ENCODE peak calls at places on chromosomes 6 and 20, in nine cellular contexts. N is HCT116; D is skeletal muscle cell; V is activated T-cell treated with anti-CD3 and anti-CD28 coated beads for 1 hour; X is Ammon's horn; Q is nucleus accumbens; P is stimulated activated CD4-positive, alpha-beta T cell treated with anti-CD3 and anti-CD28 coated beads, Interleukin-1b, Interleukin-23, amount 100 ng/mL, for 1 hour; S is midbrain; W is thoracic aorta. C is an unnamed sample.

GRCh38 chr20:11686900-11687543 is 230.7 kb upstream of the BTBD3 start:
- DNase-seq in W (no peak), N (no peak), S (peak; percentile 33), P (no peak), X (peak; percentile 32), V (no peak), D (no peak), Q (no peak), C (peak; percentile 11)

GRCh38 chr6:89559487-89559886 is 79.1 kb downstream of the LYRM2 start:
- DNase-seq in V (no peak), W (no peak), S (no peak), D (no peak), P (no peak), Q (no peak), X (no peak), N (no peak), C (no peak)

GRCh38 chr6:4655196-4656025 is 120.8 kb upstream of the CDYL start:
- DNase-seq in S (no peak), P (no peak), D (no peak), V (no peak), N (no peak), Q (no peak), W (no peak), X (no peak), C (no peak)

GRCh38 chr6:2162089-2162465 is 83.3 kb downstream of the GMDS start:
- DNase-seq in D (no peak), Q (no peak), W (no peak), P (no peak), S (no peak), X (no peak), V (no peak), N (peak; percentile 32), C (no peak)

GRCh38 chr6:136226027-136226673 is 24.0 kb downstream of the MTFR2 start:
- DNase-seq in V (peak; percentile 39), P (peak; percentile 21), D (peak; percentile 29), X (peak; percentile 58), N (peak; percentile 36), Q (no peak), W (no peak), S (peak; percentile 59), C (peak; percentile 60)

GRCh38 chr6:30763618-30764489 is 19.5 kb upstream of the IER3 start:
- DNase-seq in N (no peak), S (no peak), Q (no peak), D (no peak), P (no peak), X (no peak), W (no peak), V (no peak), C (peak; percentile 61)

GRCh38 chr6:111743859-111744692 is 129.2 kb downstream of the FYN start:
- DNase-seq in V (no peak), N (no peak), D (peak; percentile 97), S (peak; percentile 76), X (peak; percentile 82), W (no peak), P (no peak), Q (no peak), C (no peak)

GRCh38 chr20:32278199-32278643 is 770 bp downstream of the KIF3B start:
- DNase-seq in P (no peak), Q (no peak), W (no peak), N (no peak), D (no peak), S (no peak), V (no peak), X (no peak), C (peak; percentile 51)

GRCh38 chr6:93437491-93437890 is 18.1 kb upstream of the EPHA7 start:
- DNase-seq in S (no peak), P (no peak), V (no peak), D (no peak), N (no peak), W (no peak), X (no peak), Q (no peak), C (no peak)

GRCh38 chr6:166705070-166705469 is 78.0 kb upstream of the RPS6KA2 start:
- DNase-seq in W (no peak), X (no peak), D (no peak), S (no peak), V (no peak), N (no peak), P (no peak), Q (no peak), C (no peak)

GRCh38 chr20:25407311-25408169 is at the start of gene GINS1:
- DNase-seq in N (peak; percentile 90), V (peak; percentile 58), Q (peak; percentile 64), D (peak; percentile 55), P (peak; percentile 61), S (peak; percentile 89), W (peak; percentile 29), X (peak; percentile 79), C (peak; percentile 82)

GRCh38 chr20:51979226-51979625 is 176.9 kb upstream of the SALL4 start:
- DNase-seq in P (no peak), D (no peak), N (no peak), W (no peak), S (no peak), X (no peak), Q (no peak), V (no peak), C (no peak)

GRCh38 chr20:62897666-62898065 is 28.6 kb downstream of the DIDO1 start:
- DNase-seq in P (no peak), N (no peak), V (no peak), Q (no peak), D (no peak), X (no peak), S (no peak), W (no peak), C (no peak)

GRCh38 chr6:33847867-33848266 is 44.1 kb upstream of the MLN start:
- DNase-seq in N (no peak), W (no peak), D (no peak), P (no peak), S (no peak), Q (no peak), V (no peak), X (no peak), C (no peak)

GRCh38 chr20:55155360-55155759 is 680.0 kb downstream of the DOK5 start:
- DNase-seq in W (no peak), P (no peak), Q (no peak), S (no peak), N (no peak), D (no peak), V (no peak), X (no peak), C (no peak)

GRCh38 chr20:45971425-45971674 is 653 bp downstream of the ZNF335 start:
- DNase-seq in W (no peak), P (no peak), Q (no peak), N (no peak), D (no peak), S (no peak), V (no peak), X (no peak), C (no peak)

GRCh38 chr20:41395669-41396664 is 29.3 kb upstream of the EMILIN3 start:
- DNase-seq in Q (no peak), V (no peak), S (peak; percentile 11), N (no peak), P (no peak), W (no peak), X (no peak), D (no peak), C (no peak)

GRCh38 chr6:139765825-139766285 is 391.4 kb upstream of the CITED2 start:
- DNase-seq in N (peak; percentile 55), S (no peak), X (no peak), Q (no peak), V (no peak), W (no peak), D (no peak), P (no peak), C (no peak)

GRCh38 chr6:140572129-140572528 is 1197.7 kb upstream of the CITED2 start:
- DNase-seq in N (no peak), Q (no peak), D (peak; percentile 85), X (no peak), W (no peak), P (no peak), V (no peak), S (no peak), C (no peak)

GRCh38 chr6:3965071-3965718 is 113.7 kb downstream of the FAM217A start:
- DNase-seq in N (no peak), V (no peak), W (no peak), X (no peak), D (no peak), P (no peak), Q (no peak), S (no peak), C (no peak)

GRCh38 chr6:56663344-56663743 is 20.7 kb upstream of the DST start:
- DNase-seq in X (no peak), S (no peak), Q (no peak), N (no peak), D (no peak), V (no peak), P (no peak), W (no peak), C (no peak)

GRCh38 chr6:117624869-117625481 is 22.7 kb upstream of the GOPC start:
- DNase-seq in X (no peak), V (no peak), W (no peak), D (no peak), Q (no peak), P (no peak), N (no peak), S (no peak), C (no peak)